ENCODE peak calls at places on chromosomes 5 and 9, in five cellular contexts. Q is HFF-Myc, M is left ventricle myocardium inferior, R is upper lobe of right lung, E is heart left ventricle. X is an unnamed sample.

GRCh38 chr5:37722236-37723146 is 117.3 kb downstream of the GDNF start:
- DNase-seq in M (no peak), R (no peak), E (no peak), Q (peak; percentile 80), X (peak; percentile 88)

GRCh38 chr9:114207034-114207815 is 51.9 kb downstream of the COL27A1 start:
- DNase-seq in R (no peak), M (peak; percentile 76), Q (no peak), E (peak; percentile 77), X (no peak)

GRCh38 chr5:139760066-139761056 is 35.2 kb upstream of the PSD2 start:
- DNase-seq in Q (no peak), E (no peak), R (no peak), M (no peak), X (peak; percentile 54)

GRCh38 chr9:81683704-81684103 is 5.6 kb downstream of the TLE1 start:
- DNase-seq in Q (no peak), E (no peak), M (no peak), R (no peak), X (no peak)

GRCh38 chr9:87684627-87685204 is 41.2 kb upstream of the CTSL start:
- DNase-seq in M (no peak), R (no peak), Q (no peak), E (no peak), X (peak; percentile 52)

GRCh38 chr5:123992641-123993040 is 480.7 kb downstream of the CSNK1G3 start:
- DNase-seq in E (no peak), M (no peak), R (no peak), Q (no peak), X (no peak)

GRCh38 chr9:12771891-12772290 is 2.9 kb upstream of the LURAP1L start:
- DNase-seq in Q (no peak), R (no peak), M (no peak), E (no peak), X (no peak)

GRCh38 chr9:108383801-108384200 is 472.0 kb downstream of the ACTL7B start:
- DNase-seq in M (no peak), R (no peak), Q (no peak), E (no peak), X (peak; percentile 52)

GRCh38 chr9:114425126-114425525 is 37.3 kb upstream of the AKNA start:
- DNase-seq in Q (no peak), R (peak; percentile 48), E (no peak), M (no peak), X (no peak)

GRCh38 chr9:136255166-136255538 is 9.5 kb upstream of the QSOX2 start:
- DNase-seq in E (no peak), Q (no peak), M (no peak), R (no peak), X (peak; percentile 54)

GRCh38 chr5:119862654-119863053 is 233.3 kb downstream of the FAM170A start:
- DNase-seq in E (no peak), Q (no peak), M (no peak), R (no peak), X (no peak)

GRCh38 chr9:5869315-5870019 is 21.2 kb upstream of the MLANA start:
- DNase-seq in Q (no peak), E (no peak), M (no peak), R (no peak), X (no peak)

GRCh38 chr5:159123700-159124099 is 24.0 kb upstream of the EBF1 start:
- DNase-seq in M (no peak), E (no peak), Q (no peak), R (no peak), X (no peak)

GRCh38 chr9:80586786-80587185 is 1015.0 kb downstream of the TLE4 start:
- DNase-seq in R (no peak), Q (no peak), M (no peak), E (no peak), X (no peak)

GRCh38 chr5:43192558-43193170 is 639 bp downstream of the NIM1K start:
- DNase-seq in Q (no peak), R (peak; percentile 68), E (no peak), M (no peak), X (peak; percentile 36)

GRCh38 chr5:100794218-100794617 is 108.9 kb downstream of the ST8SIA4 start:
- DNase-seq in E (no peak), Q (no peak), R (no peak), M (no peak), X (no peak)

GRCh38 chr9:95091971-95092320 is 225.6 kb downstream of the FANCC start:
- DNase-seq in M (no peak), R (no peak), E (no peak), Q (no peak), X (peak; percentile 76)

GRCh38 chr5:56412601-56413379 is 179.7 kb upstream of the ANKRD55 start:
- DNase-seq in E (peak; percentile 65), R (peak; percentile 65), Q (no peak), M (peak; percentile 42), X (no peak)

GRCh38 chr5:21219966-21220365 is 1232.0 kb upstream of the CDH18 start:
- DNase-seq in Q (no peak), M (no peak), E (no peak), R (no peak), X (no peak)

GRCh38 chr9:121556580-121556979 is 56.9 kb upstream of the GGTA1 start:
- DNase-seq in Q (peak; percentile 48), E (peak; percentile 43), R (no peak), M (no peak), X (peak; percentile 96)

GRCh38 chr9:125897481-125897880 is 150.3 kb downstream of the PBX3 start:
- DNase-seq in Q (no peak), M (no peak), R (no peak), E (no peak), X (no peak)

GRCh38 chr5:133870661-133871060 is 97.8 kb downstream of the C5orf15 start:
- DNase-seq in M (no peak), E (no peak), R (peak; percentile 20), Q (peak; percentile 61), X (peak; percentile 67)

GRCh38 chr9:97703437-97704326 is 6.5 kb upstream of the XPA start:
- DNase-seq in E (no peak), Q (no peak), M (no peak), R (no peak), X (peak; percentile 94)

GRCh38 chr5:56100429-56101176 is 105.8 kb upstream of the IL6ST start:
- DNase-seq in Q (no peak), M (no peak), E (no peak), R (no peak), X (no peak)

GRCh38 chr9:1083325-1083913 is 33.3 kb downstream of the DMRT2 start:
- DNase-seq in M (peak; percentile 21), R (no peak), Q (peak; percentile 44), E (peak; percentile 18), X (no peak)

GRCh38 chr5:10331341-10331796 is 22.1 kb upstream of the MARCHF6 start:
- DNase-seq in E (peak; percentile 85), M (peak; percentile 78), Q (no peak), R (peak; percentile 70), X (peak; percentile 88)

DNA sequence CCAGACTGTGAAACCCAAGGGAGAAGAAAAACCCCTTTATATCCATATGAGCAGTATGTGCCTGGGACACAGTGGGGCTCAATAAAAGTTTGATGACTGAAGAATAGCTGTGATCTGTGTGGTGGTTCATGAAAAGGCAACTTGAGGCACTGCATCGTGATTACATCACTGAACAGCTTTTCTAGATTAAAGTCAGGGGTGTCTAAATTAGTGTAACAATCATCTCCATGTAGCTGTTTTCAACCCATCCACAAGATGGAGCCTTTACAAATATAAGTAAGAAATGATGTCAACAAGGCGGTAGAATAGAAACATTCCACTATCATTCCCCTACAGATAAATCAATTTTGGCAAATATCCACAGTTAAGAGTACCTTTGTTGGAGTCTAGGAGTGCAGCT is 55.5 kb downstream of the PRRC1 start:
- DNase-seq in M (no peak), Q (no peak), E (no peak), R (no peak), X (no peak)
- TF ChIP-seq CTCF in M (peak; percentile 40), Q (peak; percentile 19), E (peak; percentile 22), R (peak; percentile 21), X (no peak)

GRCh38 chr5:126339215-126339805 is 83.9 kb upstream of the GRAMD2B start:
- DNase-seq in R (no peak), M (no peak), Q (peak; percentile 65), E (peak; percentile 40), X (peak; percentile 88)
- TF ChIP-seq CTCF in R (peak; percentile 91), M (peak; percentile 90), Q (peak; percentile 63), E (peak; percentile 91), X (peak; percentile 75)

GRCh38 chr9:90890146-90890545 is 88.5 kb downstream of the SYK start:
- DNase-seq in E (no peak), R (no peak), M (no peak), Q (no peak), X (no peak)
- TF ChIP-seq CTCF in E (no peak), R (no peak), M (no peak), Q (no peak), X (peak; percentile 6)

GRCh38 chr5:2001300-2001699 is 118.6 kb upstream of the IRX4 start:
- DNase-seq in M (no peak), R (no peak), E (no peak), Q (no peak), X (no peak)
- TF ChIP-seq CTCF in M (no peak), R (no peak), E (no peak), Q (no peak), X (no peak)

GRCh38 chr9:100011062-100011681 is 87.6 kb downstream of the ERP44 start:
- DNase-seq in Q (peak; percentile 37), M (no peak), E (no peak), R (no peak), X (peak; percentile 59)
- TF ChIP-seq CTCF in Q (peak; percentile 52), M (peak; percentile 60), E (peak; percentile 53), R (peak; percentile 67), X (peak; percentile 55)

DNA sequence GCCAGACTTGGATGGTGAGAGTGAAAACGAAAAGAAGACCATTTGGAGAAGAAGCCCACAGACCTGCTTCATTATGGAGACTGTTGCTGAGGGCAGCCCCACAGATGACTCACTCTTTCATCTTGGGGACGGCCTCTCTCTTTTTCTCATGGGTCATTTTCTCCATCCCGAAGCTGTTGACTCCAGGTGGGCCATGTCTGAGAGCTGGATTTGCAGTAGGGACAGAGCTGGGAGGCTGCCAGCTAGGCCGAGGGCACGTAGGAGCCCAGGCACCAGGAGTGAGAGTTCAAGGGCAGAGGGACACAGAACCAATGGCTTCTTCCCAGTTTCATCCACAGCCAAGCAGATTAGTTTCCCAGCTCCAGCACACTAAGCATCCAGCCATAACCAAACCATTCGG is 92.4 kb downstream of the S1PR3 start:
- DNase-seq in E (no peak), R (no peak), M (no peak), Q (no peak), X (no peak)
- TF ChIP-seq CTCF in E (no peak), R (no peak), M (no peak), Q (no peak), X (no peak)

DNA sequence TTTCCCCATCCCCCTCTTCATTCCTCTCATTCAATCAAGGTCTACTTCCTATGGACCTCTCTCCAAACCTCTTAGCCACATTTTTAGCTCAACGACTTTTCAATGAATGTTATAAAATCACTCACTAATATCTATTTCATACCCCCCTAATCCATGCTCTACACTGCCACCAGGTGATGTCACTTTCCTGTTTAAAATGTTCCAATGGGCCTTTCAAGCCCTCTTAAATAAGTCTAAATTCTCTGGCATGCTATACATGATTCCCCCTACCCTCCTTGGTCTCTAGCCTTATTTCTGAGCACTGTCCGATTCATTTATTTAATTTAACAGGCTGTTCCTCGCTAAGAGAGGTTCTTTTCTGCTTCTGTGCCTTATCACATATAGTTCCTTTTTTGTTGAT is 9.3 kb downstream of the ABHD17B start:
- DNase-seq in M (no peak), Q (no peak), E (no peak), R (no peak), X (no peak)
- TF ChIP-seq CTCF in M (no peak), Q (no peak), E (no peak), R (no peak), X (no peak)

X was measured in fibroblast of the aortic adventitia.